ENCODE peak calls at places on chromosomes 16 and 17, in eight cellular contexts. B is sciatic nerve; I is GM04504; Y is mucosa of gallbladder; J is OCI-M1; U is activated T-cell treated with anti-CD3 and anti-CD28 coated beads, Interleukin-2, amount 50 U/mL, for 72 hours; E is Calu3; R is NCI-H774. A is an unnamed sample.

GRCh38 chr17:29847527-29847931 is 82.5 kb downstream of the SSH2 start:
- DNase-seq in B (no peak), I (no peak), Y (no peak), J (peak), U (no peak), E (no peak), R (no peak), A (no peak)

GRCh38 chr17:79616801-79617200 is 6.0 kb upstream of the RBFOX3 start:
- DNase-seq in B (no peak), I (no peak), Y (no peak), J (no peak), U (no peak), E (no peak), R (no peak), A (peak)

GRCh38 chr16:67674851-67675578 is 8.4 kb downstream of the C16orf86 start:
- DNase-seq in B (no peak), I (no peak), Y (no peak), J (no peak), U (no peak), E (no peak), R (no peak), A (peak)

GRCh38 chr17:41680426-41681040 is 8.2 kb upstream of the EIF1 start:
- DNase-seq in B (no peak), I (no peak), Y (no peak), J (no peak), U (no peak), E (no peak), R (peak), A (peak)

GRCh38 chr16:87496101-87496801 is 3.4 kb upstream of the ZCCHC14 start:
- DNase-seq in B (no peak), I (no peak), Y (no peak), J (no peak), U (peak), E (no peak), R (no peak), A (no peak)

GRCh38 chr17:74276051-74276476 is 2.0 kb downstream of the DNAI2 start:
- DNase-seq in B (peak), I (no peak), Y (peak), J (no peak), U (no peak), E (no peak), R (no peak), A (no peak)

GRCh38 chr17:36937961-36938565 is 788 bp downstream of the LHX1 start:
- DNase-seq in B (no peak), I (no peak), Y (no peak), J (no peak), U (no peak), E (peak), R (no peak), A (peak)

GRCh38 chr17:7029659-7030058 is 6.2 kb upstream of the SLC16A13 start:
- DNase-seq in B (no peak), I (no peak), Y (no peak), J (no peak), U (peak), E (no peak), R (no peak), A (no peak)

GRCh38 chr16:81284995-81285600 is 29.7 kb upstream of the GAN start:
- DNase-seq in B (no peak), I (no peak), Y (no peak), J (no peak), U (no peak), E (no peak), R (no peak), A (no peak)

GRCh38 chr17:65355246-65355645 is 206.2 kb downstream of the AXIN2 start:
- DNase-seq in B (no peak), I (no peak), Y (no peak), J (no peak), U (no peak), E (no peak), R (no peak), A (no peak)

GRCh38 chr16:56419740-56420548 is 5.4 kb downstream of the AMFR start:
- DNase-seq in B (no peak), I (no peak), Y (no peak), J (no peak), U (no peak), E (peak), R (no peak), A (no peak)

GRCh38 chr17:43316522-43317142 is 82.2 kb upstream of the ARL4D start:
- DNase-seq in B (no peak), I (no peak), Y (no peak), J (no peak), U (peak), E (no peak), R (no peak), A (peak)

GRCh38 chr16:20614201-20615141 is 38.3 kb upstream of the ACSM2B start:
- DNase-seq in B (no peak), I (no peak), Y (no peak), J (no peak), U (no peak), E (no peak), R (no peak), A (no peak)

GRCh38 chr17:17356931-17357270 is 53.7 kb downstream of the NT5M start:
- DNase-seq in B (no peak), I (no peak), Y (no peak), J (no peak), U (no peak), E (no peak), R (no peak), A (no peak)

GRCh38 chr17:5035356-5035755 is at the start of gene SLC52A1:
- DNase-seq in B (no peak), I (no peak), Y (no peak), J (no peak), U (no peak), E (peak), R (no peak), A (no peak)

GRCh38 chr17:49621420-49621819 is 45.7 kb downstream of the NXPH3 start:
- DNase-seq in B (no peak), I (no peak), Y (no peak), J (no peak), U (no peak), E (no peak), R (no peak), A (no peak)

GRCh38 chr17:78357687-78358537 is 2.0 kb downstream of the SOCS3 start:
- DNase-seq in B (no peak), I (no peak), Y (no peak), J (no peak), U (peak), E (no peak), R (no peak), A (no peak)

GRCh38 chr16:6122401-6122800 is 1024.8 kb upstream of the EEF2KMT start:
- DNase-seq in B (no peak), I (no peak), Y (no peak), J (no peak), U (no peak), E (no peak), R (no peak), A (no peak)

GRCh38 chr17:31629696-31630470 is 229.2 kb downstream of the COPRS start:
- DNase-seq in B (no peak), I (peak), Y (no peak), J (no peak), U (no peak), E (no peak), R (no peak), A (peak)

GRCh38 chr17:29567362-29568330 is 809 bp upstream of the ABHD15 start:
- DNase-seq in B (peak), I (no peak), Y (peak), J (peak), U (peak), E (peak), R (peak), A (no peak)

GRCh38 chr17:75390982-75391381 is 14.5 kb downstream of the GRB2 start:
- DNase-seq in B (no peak), I (no peak), Y (no peak), J (no peak), U (no peak), E (no peak), R (no peak), A (no peak)

GRCh38 chr17:82520041-82520910 is 744 bp downstream of the FOXK2 start:
- DNase-seq in B (peak), I (no peak), Y (no peak), J (peak), U (peak), E (no peak), R (no peak), A (peak)

GRCh38 chr17:41796066-41796895 is 9.8 kb upstream of the JUP start:
- DNase-seq in B (no peak), I (no peak), Y (no peak), J (peak), U (no peak), E (no peak), R (no peak), A (no peak)

GRCh38 chr17:38898812-38899348 is 26.5 kb upstream of the LASP1NB start:
- DNase-seq in B (no peak), I (no peak), Y (peak), J (no peak), U (peak), E (no peak), R (no peak), A (no peak)

GRCh38 chr17:79073706-79074088 is 927 bp upstream of the ENGASE start:
- DNase-seq in B (no peak), I (no peak), Y (no peak), J (no peak), U (no peak), E (no peak), R (no peak), A (no peak)

GRCh38 chr17:5373112-5373511 is 46.4 kb downstream of the NUP88 start:
- DNase-seq in B (no peak), I (no peak), Y (no peak), J (no peak), U (no peak), E (no peak), R (no peak), A (no peak)

A was measured in G401.